ENCODE peak calls at places on chromosomes 3 and 15, in four cellular contexts. O is pancreas; U is CD4-positive, CD25-positive, alpha-beta regulatory T cell; B is MM.1S. T is an unnamed sample.
A peak's percentile ranks its signal among the peaks of the same experiment; 100 is the strongest.

GRCh38 chr15:71391421-71392047 is 276.3 kb downstream of the THSD4 start:
- DNase-seq in U (no peak), B (peak; percentile 70), O (peak; percentile 56), T (no peak)

GRCh38 chr3:37494206-37494605 is 319.8 kb upstream of the LRRFIP2 start:
- DNase-seq in B (no peak), U (no peak), O (no peak), T (no peak)

GRCh38 chr15:40282144-40282869 is 557 bp downstream of the ANKRD63 start:
- DNase-seq in B (no peak), O (peak; percentile 66), U (peak; percentile 64), T (peak; percentile 53)

GRCh38 chr3:169421182-169421581 is 242.3 kb downstream of the MECOM start:
- DNase-seq in B (no peak), U (no peak), O (no peak), T (no peak)

GRCh38 chr3:56621686-56622085 is 61.4 kb downstream of the TASOR start:
- DNase-seq in O (no peak), B (no peak), U (no peak), T (no peak)

GRCh38 chr15:74783072-74783807 is 1.4 kb downstream of the CSK start:
- DNase-seq in U (peak; percentile 74), B (peak; percentile 87), O (no peak), T (no peak)

GRCh38 chr3:41690766-41691563 is 270.9 kb downstream of the ULK4 start:
- DNase-seq in O (no peak), B (no peak), U (no peak), T (no peak)

GRCh38 chr15:76163429-76164020 is 103.7 kb downstream of the TMEM266 start:
- DNase-seq in B (no peak), U (no peak), O (peak; percentile 83), T (no peak)

GRCh38 chr3:31929826-31930502 is 51.1 kb downstream of the OSBPL10 start:
- DNase-seq in U (peak; percentile 14), O (no peak), B (no peak), T (no peak)
- H3K4me1 ChIP-seq in U (no peaks in the 10 kb centered on the region), O (no peaks in the 10 kb centered on the region), B (peaks cover 3% of the 10 kb centered on the region), T (no peaks in the 10 kb centered on the region)

DNA sequence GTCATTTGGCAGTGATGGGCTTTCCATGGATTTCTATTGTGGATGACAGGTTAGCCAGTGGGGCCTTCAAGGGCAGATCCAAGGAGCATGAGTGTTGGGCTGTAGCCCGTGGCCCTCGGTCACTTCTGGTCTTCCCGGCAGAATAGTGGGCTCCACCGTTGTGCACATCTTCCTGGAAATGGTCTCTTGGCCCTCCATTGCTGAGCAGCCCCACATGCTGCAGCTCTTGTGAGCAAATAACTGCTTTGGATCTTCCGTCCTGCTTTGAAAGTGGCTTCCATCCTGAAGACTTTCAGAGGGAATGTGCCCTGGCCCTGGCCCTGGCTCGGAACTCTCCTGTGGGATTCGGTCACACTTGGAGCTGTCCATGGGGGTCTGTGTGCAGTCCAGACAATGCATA is 102.8 kb downstream of the SNRPN start:
- DNase-seq in B (no peak), U (no peak), O (no peak), T (no peak)
- H3K9me3 ChIP-seq in B (no peaks in the 10 kb centered on the region), U (peaks cover 89% of the 10 kb centered on the region), O (no peaks in the 10 kb centered on the region), T (peaks cover 97% of the 10 kb centered on the region)

GRCh38 chr15:66328721-66329220 is 27.7 kb downstream of the TIPIN start:
- DNase-seq in B (no peak), U (no peak), O (no peak), T (no peak)

GRCh38 chr15:66326051-66326450 is 30.4 kb downstream of the TIPIN start:
- DNase-seq in B (no peak), U (no peak), O (no peak), T (no peak)

GRCh38 chr15:66323312-66323928 is 30.1 kb downstream of the DIS3L start:
- DNase-seq in O (no peak), B (no peak), U (no peak), T (no peak)

GRCh38 chr15:66327736-66328135 is 28.7 kb downstream of the TIPIN start:
- DNase-seq in U (no peak), O (no peak), B (no peak), T (no peak)
- H3K36me3 ChIP-seq in U (peaks cover 86% of the 10 kb centered on the region), O (peaks cover 3% of the 10 kb centered on the region), B (peaks cover 3% of the 10 kb centered on the region), T (peaks cover 58% of the 10 kb centered on the region)

GRCh38 chr3:128781164-128781563 is 55.2 kb downstream of the RAB7A start:
- DNase-seq in O (no peak), U (no peak), B (no peak), T (no peak)

GRCh38 chr3:128780438-128780837 is 54.5 kb downstream of the RAB7A start:
- DNase-seq in O (no peak), B (no peak), U (no peak), T (no peak)

GRCh38 chr3:128770387-128770786 is 44.4 kb downstream of the RAB7A start:
- DNase-seq in U (no peak), O (no peak), B (no peak), T (no peak)

GRCh38 chr3:128775241-128775640 is 49.3 kb downstream of the RAB7A start:
- DNase-seq in B (no peak), U (no peak), O (no peak), T (no peak)

GRCh38 chr3:128775906-128776542 is 50.0 kb downstream of the RAB7A start:
- DNase-seq in B (no peak), U (no peak), O (no peak), T (no peak)
- H3K4me1 ChIP-seq in B (no peaks in the 10 kb centered on the region), U (peaks cover 18% of the 10 kb centered on the region), O (peaks cover 9% of the 10 kb centered on the region), T (peaks cover 53% of the 10 kb centered on the region)

GRCh38 chr3:44722103-44722401 is 7.4 kb upstream of the ZNF501 start:
- DNase-seq in U (no peak), B (no peak), O (no peak), T (no peak)

DNA sequence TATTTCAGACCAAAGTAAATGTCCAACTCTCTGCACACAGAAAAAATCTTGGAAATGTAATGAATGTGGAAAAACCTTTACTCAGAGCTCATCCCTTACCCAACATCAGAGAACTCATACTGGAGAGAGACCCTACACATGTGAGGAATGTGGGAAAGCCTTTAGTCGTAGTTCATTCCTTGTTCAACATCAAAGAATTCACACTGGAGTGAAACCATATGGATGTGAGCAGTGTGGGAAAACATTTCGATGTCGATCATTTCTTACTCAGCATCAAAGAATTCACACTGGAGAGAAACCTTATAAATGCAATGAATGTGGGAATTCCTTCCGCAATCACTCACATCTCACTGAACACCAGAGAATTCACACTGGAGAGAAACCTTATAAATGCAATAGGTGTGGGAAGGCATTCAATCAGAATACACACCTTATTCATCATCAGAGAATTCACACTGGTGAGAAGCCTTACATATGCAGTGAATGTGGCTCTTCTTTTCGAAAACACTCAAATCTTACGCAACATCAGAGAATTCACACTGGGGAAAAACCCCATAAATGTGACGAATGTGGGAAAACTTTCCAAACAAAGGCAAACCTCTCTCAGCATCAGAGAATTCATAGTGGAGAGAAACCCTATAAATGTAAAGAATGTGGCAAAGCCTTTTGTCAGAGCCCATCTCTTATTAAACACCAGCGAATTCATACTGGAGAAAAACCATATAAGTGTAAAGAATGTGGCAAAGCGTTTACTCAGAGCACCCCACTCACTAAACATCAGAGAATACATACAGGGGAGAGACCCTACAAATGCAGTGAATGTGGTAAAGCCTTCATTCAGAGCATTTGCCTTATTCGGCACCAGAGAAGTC is 8.0 kb upstream of the ZNF501 start:
- DNase-seq in B (no peak), U (no peak), O (no peak), T (no peak)
- H3K9me3 ChIP-seq in B (no peaks in the 10 kb centered on the region), U (peaks cover 85% of the 10 kb centered on the region), O (no peaks in the 10 kb centered on the region), T (peaks cover 18% of the 10 kb centered on the region)

GRCh38 chr15:99542828-99543227 is 23.0 kb upstream of the MEF2A start:
- DNase-seq in B (no peak), O (no peak), U (no peak), T (no peak)
- H3K36me3 ChIP-seq in B (no peaks in the 10 kb centered on the region), O (no peaks in the 10 kb centered on the region), U (no peaks in the 10 kb centered on the region), T (no peaks in the 10 kb centered on the region)

GRCh38 chr3:155554777-155555445 is 190.0 kb downstream of the PLCH1 start:
- DNase-seq in U (peak; percentile 35), O (no peak), B (peak; percentile 42), T (peak; percentile 3)

GRCh38 chr3:155556531-155556930 is 188.3 kb downstream of the PLCH1 start:
- DNase-seq in O (no peak), B (no peak), U (no peak), T (no peak)

GRCh38 chr3:155560135-155560534 is 184.7 kb downstream of the PLCH1 start:
- DNase-seq in O (no peak), U (no peak), B (no peak), T (no peak)

GRCh38 chr3:155553800-155554199 is 191.1 kb downstream of the PLCH1 start:
- DNase-seq in O (no peak), B (no peak), U (peak; percentile 46), T (no peak)

GRCh38 chr3:155555479-155556065 is 189.3 kb downstream of the PLCH1 start:
- DNase-seq in U (no peak), O (no peak), B (no peak), T (no peak)
- H3K4me1 ChIP-seq in U (no peaks in the 10 kb centered on the region), O (peaks cover 8% of the 10 kb centered on the region), B (no peaks in the 10 kb centered on the region), T (no peaks in the 10 kb centered on the region)

GRCh38 chr3:93843981-93844380 is 129.7 kb downstream of the PROS1 start:
- DNase-seq in O (no peak), U (no peak), B (no peak), T (no peak)
- H3K9me3 ChIP-seq in O (no peaks in the 10 kb centered on the region), U (no peaks in the 10 kb centered on the region), B (no peaks in the 10 kb centered on the region), T (no peaks in the 10 kb centered on the region)

GRCh38 chr15:43854801-43855200 is 28.0 kb downstream of the WDR76 start:
- DNase-seq in U (no peak), B (no peak), O (no peak), T (no peak)

GRCh38 chr15:43852607-43853006 is 25.8 kb downstream of the WDR76 start:
- DNase-seq in U (no peak), B (no peak), O (no peak), T (no peak)

GRCh38 chr15:43851251-43851650 is 24.4 kb downstream of the WDR76 start:
- DNase-seq in U (no peak), O (no peak), B (no peak), T (no peak)
- H3K36me3 ChIP-seq in U (peaks cover 38% of the 10 kb centered on the region), O (no peaks in the 10 kb centered on the region), B (no peaks in the 10 kb centered on the region), T (peaks cover 7% of the 10 kb centered on the region)

GRCh38 chr3:12756185-12756584 is 2.9 kb downstream of the TMEM40 start:
- DNase-seq in B (no peak), U (no peak), O (no peak), T (no peak)

GRCh38 chr3:12755754-12756153 is 3.3 kb downstream of the TMEM40 start:
- DNase-seq in U (no peak), O (no peak), B (no peak), T (no peak)

GRCh38 chr3:12753275-12754028 is 5.6 kb downstream of the TMEM40 start:
- DNase-seq in U (no peak), B (no peak), O (no peak), T (no peak)

GRCh38 chr3:12752803-12753202 is 6.3 kb downstream of the TMEM40 start:
- DNase-seq in U (no peak), O (no peak), B (no peak), T (no peak)

GRCh38 chr3:12754315-12754714 is 4.7 kb downstream of the TMEM40 start:
- DNase-seq in O (no peak), U (no peak), B (no peak), T (no peak)
- H3K4me1 ChIP-seq in O (no peaks in the 10 kb centered on the region), U (no peaks in the 10 kb centered on the region), B (no peaks in the 10 kb centered on the region), T (peaks cover 3% of the 10 kb centered on the region)

T was measured in CD4-positive, alpha-beta memory T cell.